ENCODE peak calls at places on chromosomes 7 and 10, in eight cellular contexts. S is neural progenitor cell; E is foreskin keratinocyte; R is heart left ventricle; Q is caudate nucleus; K is sigmoid colon; M is naive thymus-derived CD4-positive, alpha-beta T cell; N is iPS DF 6.9. U is an unnamed sample.

GRCh38 chr7:81333004-81333403 is 414.2 kb upstream of the SEMA3C start:
- DNase-seq in S (no peak), N (no peak), Q (no peak), K (no peak), R (no peak), E (peak; percentile 41), M (no peak), U (no peak)

GRCh38 chr7:44740040-44740439 is 8.6 kb upstream of the ZMIZ2 start:
- DNase-seq in R (no peak), K (no peak), Q (no peak), E (no peak), S (no peak), M (no peak), N (no peak), U (no peak)

GRCh38 chr7:11533229-11533820 is 298.7 kb downstream of the THSD7A start:
- DNase-seq in Q (no peak), N (no peak), E (no peak), R (no peak), M (no peak), S (no peak), K (no peak), U (no peak)

GRCh38 chr7:45400680-45401079 is 173.5 kb upstream of the ADCY1 start:
- DNase-seq in R (no peak), N (no peak), Q (no peak), S (no peak), K (no peak), E (no peak), M (no peak), U (no peak)

GRCh38 chr10:69180525-69181204 is 631 bp downstream of the SUPV3L1 start:
- DNase-seq in E (no peak), R (no peak), N (no peak), Q (peak; percentile 7), K (no peak), S (peak; percentile 43), M (peak; percentile 9), U (no peak)

GRCh38 chr10:101066146-101066889 is 4.5 kb downstream of the KAZALD1 start:
- DNase-seq in S (peak; percentile 76), R (peak; percentile 88), M (peak; percentile 23), Q (peak; percentile 20), E (no peak), K (peak; percentile 82), N (no peak), U (no peak)

GRCh38 chr7:99112097-99112496 is 31.8 kb downstream of the SMURF1 start:
- DNase-seq in R (no peak), E (no peak), N (no peak), S (no peak), Q (no peak), K (no peak), M (peak; percentile 12), U (no peak)

GRCh38 chr10:43265799-43266721 is 805 bp downstream of the RASGEF1A start:
- DNase-seq in M (no peak), S (peak; percentile 59), R (no peak), E (no peak), Q (no peak), N (no peak), K (no peak), U (no peak)

GRCh38 chr10:113854757-113855626 is 531 bp downstream of the NHLRC2 start:
- DNase-seq in N (no peak), K (peak; percentile 79), M (peak; percentile 31), Q (peak; percentile 14), S (peak; percentile 84), R (peak; percentile 74), E (no peak), U (no peak)

GRCh38 chr10:63166742-63167258 is 33.7 kb downstream of the NRBF2 start:
- DNase-seq in E (peak; percentile 31), N (peak; percentile 33), S (peak; percentile 75), R (no peak), K (no peak), Q (no peak), M (peak; percentile 55), U (peak; percentile 10)

GRCh38 chr10:396535-397220 is 261.4 kb downstream of the ZMYND11 start:
- DNase-seq in M (no peak), E (no peak), N (no peak), K (no peak), S (no peak), R (no peak), Q (no peak), U (no peak)

GRCh38 chr7:128084896-128085608 is 53.8 kb upstream of the LRRC4 start:
- DNase-seq in K (no peak), M (no peak), R (peak; percentile 72), E (no peak), S (no peak), Q (no peak), N (no peak), U (no peak)

GRCh38 chr7:50262916-50263690 is 41.4 kb upstream of the IKZF1 start:
- DNase-seq in M (no peak), N (no peak), Q (no peak), K (no peak), S (no peak), R (no peak), E (no peak), U (no peak)

GRCh38 chr10:102395677-102396197 is at the start of gene NFKB2:
- DNase-seq in M (no peak), N (no peak), R (no peak), E (no peak), Q (no peak), K (no peak), S (no peak), U (no peak)

GRCh38 chr7:70645876-70646336 is 486.0 kb upstream of the GALNT17 start:
- DNase-seq in Q (no peak), K (no peak), M (no peak), R (no peak), E (no peak), N (no peak), S (no peak), U (no peak)

GRCh38 chr7:70641882-70642281 is 490.1 kb upstream of the GALNT17 start:
- DNase-seq in R (no peak), Q (no peak), N (no peak), K (no peak), S (no peak), M (no peak), E (no peak), U (no peak)

GRCh38 chr7:70649323-70649722 is 482.6 kb upstream of the GALNT17 start:
- DNase-seq in S (no peak), N (no peak), E (no peak), Q (no peak), K (no peak), M (no peak), R (no peak), U (no peak)

GRCh38 chr7:70647801-70648491 is 484.0 kb upstream of the GALNT17 start:
- DNase-seq in Q (no peak), R (no peak), S (no peak), K (no peak), M (peak; percentile 73), N (no peak), E (peak; percentile 86), U (peak; percentile 84)

GRCh38 chr7:70646551-70647248 is 485.2 kb upstream of the GALNT17 start:
- DNase-seq in Q (peak; percentile 43), K (no peak), R (no peak), S (no peak), E (no peak), M (no peak), N (no peak), U (no peak)
- H3K27ac ChIP-seq in Q (no peak overlapping the region), K (no peak overlapping the region), R (no peak overlapping the region), S (no peak overlapping the region), E (no peak overlapping the region), M (no peak overlapping the region), N (no peak overlapping the region), U (no peak overlapping the region)

GRCh38 chr7:2774280-2774679 is 69.8 kb downstream of the GNA12 start:
- DNase-seq in Q (no peak), M (no peak), R (no peak), S (no peak), N (no peak), K (no peak), E (no peak), U (no peak)

GRCh38 chr7:2774935-2775334 is 69.2 kb downstream of the GNA12 start:
- DNase-seq in S (no peak), E (no peak), N (no peak), R (no peak), K (no peak), Q (no peak), M (no peak), U (no peak)

GRCh38 chr7:2775376-2775775 is 68.7 kb downstream of the GNA12 start:
- DNase-seq in M (no peak), E (no peak), R (no peak), Q (peak; percentile 27), S (no peak), K (peak; percentile 87), N (no peak), U (no peak)

GRCh38 chr7:2776353-2776752 is 67.8 kb downstream of the GNA12 start:
- DNase-seq in R (no peak), M (no peak), Q (no peak), E (no peak), K (no peak), N (no peak), S (no peak), U (no peak)

DNA sequence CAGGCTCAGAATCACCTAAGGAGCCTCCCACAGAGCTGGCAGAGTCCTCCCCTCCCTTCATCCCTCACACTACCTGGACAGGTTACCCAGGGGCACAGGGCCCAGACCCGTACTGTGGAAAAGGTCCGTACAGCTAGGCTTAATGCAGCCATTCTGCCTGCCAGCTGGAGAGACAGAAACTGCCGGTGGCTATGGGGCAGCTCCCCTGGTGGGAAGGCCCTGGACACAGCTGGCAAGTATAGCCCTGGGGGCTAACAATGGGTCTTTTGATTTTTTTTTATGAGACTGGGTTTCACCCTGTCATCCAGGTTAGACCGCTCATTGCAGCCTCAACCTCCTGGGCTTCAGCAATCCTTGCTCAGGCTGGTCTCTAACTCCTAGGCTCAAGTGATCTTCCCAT is 68.3 kb downstream of the GNA12 start:
- DNase-seq in E (no peak), N (no peak), Q (no peak), M (no peak), K (no peak), R (no peak), S (no peak), U (no peak)
- H3K27ac ChIP-seq in E (no peak overlapping the region), N (no peak overlapping the region), Q (peak overlapping the region; percentile 76), M (no peak overlapping the region), K (peak overlapping the region; percentile 79), R (no peak overlapping the region), S (no peak overlapping the region), U (no peak overlapping the region)

GRCh38 chr7:66359656-66360211 is 154.6 kb downstream of the TPST1 start:
- DNase-seq in N (no peak), R (peak; percentile 37), K (peak; percentile 80), E (peak; percentile 98), Q (no peak), S (no peak), M (no peak), U (peak; percentile 67)
- H3K27ac ChIP-seq in N (no peak overlapping the region), R (no peak overlapping the region), K (peak overlapping the region; percentile 39), E (peak overlapping the region; percentile 99), Q (no peak overlapping the region), S (no peak overlapping the region), M (no peak overlapping the region), U (peak overlapping the region; percentile 66)

DNA sequence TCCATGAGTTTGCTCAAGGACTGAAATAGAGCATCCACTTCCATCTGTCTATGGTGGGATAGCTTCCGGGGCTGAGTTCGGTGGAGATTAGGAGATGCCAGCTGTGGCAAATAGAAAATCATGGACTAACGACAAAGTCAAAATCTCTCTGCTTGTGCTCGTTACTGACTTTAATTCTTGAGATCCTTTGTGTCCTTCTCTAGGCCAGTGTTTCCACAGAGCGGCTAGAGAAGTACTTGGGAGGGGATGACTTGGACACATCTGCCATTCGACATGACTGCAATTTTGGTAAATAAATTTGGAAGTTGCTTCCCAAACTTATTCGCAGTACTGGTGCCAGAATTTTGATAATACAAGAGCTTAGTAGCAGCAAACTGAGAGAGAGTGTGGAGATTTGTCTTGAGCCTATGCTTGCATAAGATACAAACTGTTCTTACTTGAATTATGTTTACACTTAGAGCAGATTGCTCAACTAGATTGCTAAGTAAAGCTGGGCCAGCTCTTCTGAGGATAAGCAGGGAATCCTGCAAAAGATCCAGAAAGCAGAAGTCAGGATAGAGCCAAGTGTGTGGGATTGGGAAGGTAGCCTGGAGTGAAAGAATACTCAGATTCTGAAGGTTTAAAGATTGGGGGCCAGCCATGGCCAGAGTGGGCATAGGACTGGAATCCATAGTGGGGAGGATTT is 27.6 kb downstream of the ABCC2 start:
- DNase-seq in Q (no peak), K (peak; percentile 75), M (no peak), N (no peak), R (no peak), E (no peak), S (no peak), U (no peak)
- H3K27ac ChIP-seq in Q (no peak overlapping the region), K (peak overlapping the region; percentile 56), M (no peak overlapping the region), N (no peak overlapping the region), R (no peak overlapping the region), E (no peak overlapping the region), S (no peak overlapping the region), U (no peak overlapping the region)

U was measured in epithelial cell of prostate.